ENCODE peak calls at places on chromosomes 1 and 21, in four cellular contexts. One of them, this sample, is unnamed.

GRCh38 chr1:46274224-46275029 is 26.9 kb downstream of the RAD54L start:
- DNase-seq in breast epithelium: no peak
- DNase-seq in testis: no peak
- DNase-seq in mammary epithelial cell: no peak
- DNase-seq in this sample: no peak

GRCh38 chr1:30522031-30523004 is 201.1 kb downstream of the MATN1 start:
- DNase-seq in breast epithelium: no peak
- DNase-seq in testis: peak; percentile 30
- DNase-seq in mammary epithelial cell: peak; percentile 32
- DNase-seq in this sample: no peak

GRCh38 chr1:42279055-42279454 is 56.0 kb downstream of the FOXJ3 start:
- DNase-seq in breast epithelium: no peak
- DNase-seq in testis: no peak
- DNase-seq in mammary epithelial cell: no peak
- DNase-seq in this sample: no peak

GRCh38 chr1:228846952-228847351 is 111.7 kb downstream of the RHOU start:
- DNase-seq in breast epithelium: no peak
- DNase-seq in testis: no peak
- DNase-seq in mammary epithelial cell: no peak
- DNase-seq in this sample: no peak

GRCh38 chr1:203216274-203217138 is 13.0 kb downstream of the CHIT1 start:
- DNase-seq in breast epithelium: no peak
- DNase-seq in testis: peak; percentile 78
- DNase-seq in mammary epithelial cell: peak; percentile 24
- DNase-seq in this sample: peak; percentile 44

GRCh38 chr1:203281033-203281432 is 24.3 kb upstream of the BTG2 start:
- DNase-seq in breast epithelium: peak; percentile 69
- DNase-seq in testis: no peak
- DNase-seq in mammary epithelial cell: peak; percentile 90
- DNase-seq in this sample: no peak

GRCh38 chr1:216310776-216311175 is 112.5 kb downstream of the USH2A start:
- DNase-seq in breast epithelium: no peak
- DNase-seq in testis: peak; percentile 54
- DNase-seq in mammary epithelial cell: peak; percentile 44
- DNase-seq in this sample: peak; percentile 58

GRCh38 chr21:45615145-45615711 is 28.3 kb upstream of the PCBP3 start:
- DNase-seq in breast epithelium: peak; percentile 31
- DNase-seq in testis: no peak
- DNase-seq in mammary epithelial cell: peak; percentile 15
- DNase-seq in this sample: no peak

GRCh38 chr1:73800376-73800775 is 397.6 kb downstream of the LRRIQ3 start:
- DNase-seq in breast epithelium: no peak
- DNase-seq in testis: no peak
- DNase-seq in mammary epithelial cell: peak; percentile 60
- DNase-seq in this sample: no peak

GRCh38 chr1:235102993-235103411 is 25.6 kb downstream of the TOMM20 start:
- DNase-seq in breast epithelium: no peak
- DNase-seq in testis: no peak
- DNase-seq in mammary epithelial cell: no peak
- DNase-seq in this sample: no peak

GRCh38 chr1:17198476-17199258 is 6.3 kb upstream of the PADI1 start:
- DNase-seq in breast epithelium: peak; percentile 28
- DNase-seq in testis: no peak
- DNase-seq in mammary epithelial cell: no peak
- DNase-seq in this sample: no peak

GRCh38 chr1:76443217-76443616 is 368.7 kb downstream of the ST6GALNAC3 start:
- DNase-seq in breast epithelium: no peak
- DNase-seq in testis: no peak
- DNase-seq in mammary epithelial cell: no peak
- DNase-seq in this sample: no peak

GRCh38 chr1:111281411-111281810 is 9.2 kb upstream of the CHIA start:
- DNase-seq in breast epithelium: no peak
- DNase-seq in testis: no peak
- DNase-seq in mammary epithelial cell: peak; percentile 37
- DNase-seq in this sample: no peak

GRCh38 chr1:29824478-29825273 is 588.4 kb downstream of the PTPRU start:
- DNase-seq in breast epithelium: no peak
- DNase-seq in testis: no peak
- DNase-seq in mammary epithelial cell: no peak
- DNase-seq in this sample: no peak

GRCh38 chr1:168110896-168111545 is 25.7 kb downstream of the GPR161 start:
- DNase-seq in breast epithelium: no peak
- DNase-seq in testis: no peak
- DNase-seq in mammary epithelial cell: peak; percentile 63
- DNase-seq in this sample: no peak

GRCh38 chr1:147243228-147243685 is 773 bp downstream of the CHD1L start:
- DNase-seq in breast epithelium: no peak
- DNase-seq in testis: peak; percentile 49
- DNase-seq in mammary epithelial cell: no peak
- DNase-seq in this sample: no peak

GRCh38 chr1:218357211-218357892 is 12.2 kb downstream of the TGFB2 start:
- DNase-seq in breast epithelium: no peak
- DNase-seq in testis: no peak
- DNase-seq in mammary epithelial cell: no peak
- DNase-seq in this sample: no peak

DNA sequence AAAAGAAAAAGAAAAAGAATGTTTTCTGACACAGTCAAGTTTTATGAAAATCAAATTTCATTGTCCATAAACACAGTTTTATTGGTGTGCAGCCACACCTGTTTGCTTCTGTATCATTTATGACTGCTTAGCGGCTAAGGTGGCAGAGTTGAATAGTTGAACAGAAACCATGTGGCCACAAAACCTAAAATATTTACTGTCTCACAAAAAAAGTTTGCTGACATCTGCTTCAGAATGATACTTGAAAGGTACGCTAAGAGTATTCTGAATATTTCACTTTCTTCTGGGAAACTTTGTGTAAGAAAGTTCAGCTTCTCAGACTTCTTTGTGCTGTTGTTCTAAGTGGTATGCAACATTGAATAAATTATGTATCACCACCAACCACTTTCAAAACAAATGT is 6.2 kb downstream of the KCNK1 start:
- DNase-seq in breast epithelium: no peak
- DNase-seq in testis: no peak
- DNase-seq in mammary epithelial cell: no peak
- DNase-seq in this sample: no peak
- H3K4me1 ChIP-seq in breast epithelium: no peaks in the 10 kb centered on the region
- H3K4me1 ChIP-seq in testis: no peaks in the 10 kb centered on the region
- H3K4me1 ChIP-seq in mammary epithelial cell: no peaks in the 10 kb centered on the region
- H3K4me1 ChIP-seq in this sample: no peaks in the 10 kb centered on the region

GRCh38 chr21:31727181-31727580 is 4.7 kb downstream of the SCAF4 start:
- DNase-seq in breast epithelium: no peak
- DNase-seq in testis: no peak
- DNase-seq in mammary epithelial cell: no peak
- DNase-seq in this sample: no peak

GRCh38 chr21:31724552-31724951 is 7.4 kb downstream of the SCAF4 start:
- DNase-seq in breast epithelium: no peak
- DNase-seq in testis: no peak
- DNase-seq in mammary epithelial cell: no peak
- DNase-seq in this sample: no peak

GRCh38 chr21:31726407-31726806 is 5.5 kb downstream of the SCAF4 start:
- DNase-seq in breast epithelium: no peak
- DNase-seq in testis: no peak
- DNase-seq in mammary epithelial cell: no peak
- DNase-seq in this sample: no peak

GRCh38 chr21:31728191-31728590 is 3.7 kb downstream of the SCAF4 start:
- DNase-seq in breast epithelium: no peak
- DNase-seq in testis: no peak
- DNase-seq in mammary epithelial cell: no peak
- DNase-seq in this sample: no peak

DNA sequence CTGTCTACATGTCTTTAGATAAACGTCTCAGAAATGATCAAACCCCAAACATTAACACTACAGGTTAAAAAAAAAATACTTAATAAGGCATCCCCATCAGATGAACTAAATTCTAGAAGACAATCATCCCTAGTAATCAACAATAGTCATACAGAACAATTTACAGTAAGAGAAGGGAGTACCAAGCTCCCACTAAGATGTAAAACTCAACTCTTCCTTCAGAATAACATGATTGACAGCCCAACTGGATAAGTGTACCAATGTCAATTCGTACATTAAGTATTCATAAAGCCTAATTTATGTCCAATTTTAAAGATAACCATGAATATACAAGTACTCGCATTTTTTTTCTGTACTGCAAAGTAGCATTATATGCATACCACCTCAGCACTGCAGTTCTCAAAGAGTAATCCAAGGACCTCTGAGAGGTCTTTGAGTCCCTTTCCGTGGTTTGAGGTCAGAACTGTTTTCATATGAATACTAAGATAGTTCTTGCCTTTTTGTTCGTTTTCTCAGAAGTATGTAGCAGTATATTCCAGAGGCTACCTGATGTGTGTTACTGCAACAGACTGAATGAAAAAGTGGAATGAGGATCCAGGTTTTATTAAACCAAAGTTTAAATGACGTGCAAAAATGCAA is 6.6 kb downstream of the SCAF4 start:
- DNase-seq in breast epithelium: no peak
- DNase-seq in testis: no peak
- DNase-seq in mammary epithelial cell: no peak
- DNase-seq in this sample: no peak
- H3K4me1 ChIP-seq in breast epithelium: no peaks in the 10 kb centered on the region
- H3K4me1 ChIP-seq in testis: peaks cover 12% of the 10 kb centered on the region
- H3K4me1 ChIP-seq in mammary epithelial cell: peaks cover 11% of the 10 kb centered on the region
- H3K4me1 ChIP-seq in this sample: peaks cover 45% of the 10 kb centered on the region

GRCh38 chr1:22075718-22076117 is 23.2 kb downstream of the CDC42 start:
- DNase-seq in breast epithelium: no peak
- DNase-seq in testis: no peak
- DNase-seq in mammary epithelial cell: no peak
- DNase-seq in this sample: no peak
- H3K4me1 ChIP-seq in breast epithelium: no peaks in the 10 kb centered on the region
- H3K4me1 ChIP-seq in testis: peaks cover 31% of the 10 kb centered on the region
- H3K4me1 ChIP-seq in mammary epithelial cell: no peaks in the 10 kb centered on the region
- H3K4me1 ChIP-seq in this sample: peaks cover 41% of the 10 kb centered on the region

GRCh38 chr1:40382601-40383000 is 9.1 kb downstream of the SMAP2 start:
- DNase-seq in breast epithelium: no peak
- DNase-seq in testis: no peak
- DNase-seq in mammary epithelial cell: no peak
- DNase-seq in this sample: no peak

GRCh38 chr1:40380817-40381216 is 7.3 kb downstream of the SMAP2 start:
- DNase-seq in breast epithelium: no peak
- DNase-seq in testis: no peak
- DNase-seq in mammary epithelial cell: no peak
- DNase-seq in this sample: no peak

GRCh38 chr1:40379785-40380452 is 6.4 kb downstream of the SMAP2 start:
- DNase-seq in breast epithelium: no peak
- DNase-seq in testis: no peak
- DNase-seq in mammary epithelial cell: no peak
- DNase-seq in this sample: no peak

GRCh38 chr1:40382110-40382464 is 8.6 kb downstream of the SMAP2 start:
- DNase-seq in breast epithelium: no peak
- DNase-seq in testis: no peak
- DNase-seq in mammary epithelial cell: no peak
- DNase-seq in this sample: no peak

GRCh38 chr1:40381268-40382109 is 8.0 kb downstream of the SMAP2 start:
- DNase-seq in breast epithelium: no peak
- DNase-seq in testis: no peak
- DNase-seq in mammary epithelial cell: peak; percentile 37
- DNase-seq in this sample: no peak
- H3K4me1 ChIP-seq in breast epithelium: no peaks in the 10 kb centered on the region
- H3K4me1 ChIP-seq in testis: peaks cover 29% of the 10 kb centered on the region
- H3K4me1 ChIP-seq in mammary epithelial cell: peaks cover 16% of the 10 kb centered on the region
- H3K4me1 ChIP-seq in this sample: peaks cover 7% of the 10 kb centered on the region

DNA sequence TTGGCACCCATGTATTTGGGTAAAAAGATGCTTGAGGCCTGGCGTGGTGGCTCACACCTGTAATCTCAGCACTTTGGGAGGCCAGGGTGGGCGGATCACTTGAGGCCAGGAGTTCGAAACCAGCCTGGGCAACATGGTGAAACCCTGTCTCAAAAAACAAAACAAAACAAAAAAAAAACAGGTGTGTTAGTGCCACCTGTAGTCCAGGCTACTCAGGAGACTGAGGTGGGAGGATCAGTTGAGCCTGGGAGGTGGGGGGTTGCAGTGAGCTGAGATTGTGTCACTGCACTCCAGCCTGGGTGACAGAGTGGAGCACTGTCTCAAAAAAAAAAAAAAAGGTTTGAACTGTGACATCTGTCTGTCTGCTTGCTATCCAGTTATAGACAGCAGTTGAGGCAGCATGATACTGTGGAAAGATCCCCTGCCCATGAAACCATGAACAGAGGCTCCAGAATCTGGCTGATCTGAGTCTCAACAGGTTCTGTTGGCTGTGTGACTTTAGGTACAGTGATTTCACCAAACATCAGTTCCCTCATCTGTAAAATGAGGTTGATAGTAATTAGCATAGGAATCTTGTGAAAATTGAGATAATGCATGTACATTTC is 5.7 kb downstream of the DYRK1A start:
- DNase-seq in breast epithelium: no peak
- DNase-seq in testis: no peak
- DNase-seq in mammary epithelial cell: no peak
- DNase-seq in this sample: no peak
- H3K4me1 ChIP-seq in breast epithelium: no peaks in the 10 kb centered on the region
- H3K4me1 ChIP-seq in testis: peaks cover 49% of the 10 kb centered on the region
- H3K4me1 ChIP-seq in mammary epithelial cell: peaks cover 46% of the 10 kb centered on the region
- H3K4me1 ChIP-seq in this sample: peaks cover 83% of the 10 kb centered on the region

GRCh38 chr1:50183734-50184133 is 75.0 kb downstream of the ELAVL4 start:
- DNase-seq in breast epithelium: no peak
- DNase-seq in testis: no peak
- DNase-seq in mammary epithelial cell: no peak
- DNase-seq in this sample: no peak
- H3K4me1 ChIP-seq in breast epithelium: no peaks in the 10 kb centered on the region
- H3K4me1 ChIP-seq in testis: no peaks in the 10 kb centered on the region
- H3K4me1 ChIP-seq in mammary epithelial cell: no peaks in the 10 kb centered on the region
- H3K4me1 ChIP-seq in this sample: no peaks in the 10 kb centered on the region

GRCh38 chr1:51627672-51628071 is 10.8 kb downstream of the OSBPL9 start:
- DNase-seq in breast epithelium: no peak
- DNase-seq in testis: no peak
- DNase-seq in mammary epithelial cell: peak; percentile 52
- DNase-seq in this sample: no peak
- H3K4me1 ChIP-seq in breast epithelium: no peaks in the 10 kb centered on the region
- H3K4me1 ChIP-seq in testis: peaks cover 10% of the 10 kb centered on the region
- H3K4me1 ChIP-seq in mammary epithelial cell: peaks cover 9% of the 10 kb centered on the region
- H3K4me1 ChIP-seq in this sample: no peaks in the 10 kb centered on the region

DNA sequence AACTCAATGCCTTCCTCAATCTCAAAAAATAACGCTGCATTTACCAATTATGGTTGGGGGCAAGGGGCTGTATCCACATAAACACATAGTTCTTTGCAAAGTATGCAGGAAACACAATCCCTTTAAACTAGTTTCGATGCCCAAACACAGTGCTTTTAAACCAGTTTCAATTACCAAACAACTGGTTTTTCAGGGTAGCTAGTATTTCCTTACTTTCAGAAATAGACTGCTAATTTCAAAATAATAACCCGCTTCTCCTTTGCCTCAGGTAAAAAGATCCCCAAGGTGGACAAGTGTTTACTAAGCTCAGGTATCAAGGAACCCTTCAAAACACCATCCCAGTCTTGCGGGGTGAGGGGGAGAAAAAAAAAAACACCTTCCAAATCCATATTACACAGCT is 2.8 kb downstream of the SIPA1L2 start:
- DNase-seq in breast epithelium: no peak
- DNase-seq in testis: no peak
- DNase-seq in mammary epithelial cell: no peak
- DNase-seq in this sample: no peak
- H3K4me1 ChIP-seq in breast epithelium: peaks cover 3% of the 10 kb centered on the region
- H3K4me1 ChIP-seq in testis: peaks cover 4% of the 10 kb centered on the region
- H3K4me1 ChIP-seq in mammary epithelial cell: peaks cover 16% of the 10 kb centered on the region
- H3K4me1 ChIP-seq in this sample: no peaks in the 10 kb centered on the region

This sample was measured in adrenal gland.